ENCODE peak calls at places on chromosomes 13 and 19, in four cellular contexts. X is omental fat pad, M is osteocyte, V is brain microvascular endothelial cell. S is an unnamed sample.
A peak's percentile ranks its signal among the peaks of the same experiment; 100 is the strongest.

GRCh38 chr19:18650468-18651001 is 13.7 kb downstream of the KLHL26 start:
- DNase-seq in X (no peak), M (peak; percentile 87), V (peak; percentile 85), S (no peak)

GRCh38 chr19:38970664-38971532 is 4.6 kb downstream of the FBXO17 start:
- DNase-seq in X (no peak), M (no peak), V (no peak), S (no peak)

GRCh38 chr13:67223742-67224141 is 6.4 kb downstream of the PCDH9 start:
- DNase-seq in X (no peak), M (no peak), V (no peak), S (no peak)

GRCh38 chr13:50080158-50080855 is 65.1 kb downstream of the KCNRG start:
- DNase-seq in X (no peak), M (no peak), V (peak; percentile 42), S (peak; percentile 30)

GRCh38 chr19:32318884-32319520 is 26.4 kb upstream of the ZNF507 start:
- DNase-seq in X (no peak), M (peak; percentile 75), V (no peak), S (no peak)

GRCh38 chr13:47545206-47545605 is 455.9 kb downstream of the SUCLA2 start:
- DNase-seq in X (no peak), M (no peak), V (no peak), S (no peak)

GRCh38 chr19:38152461-38153379 is 71.3 kb downstream of the DPF1 start:
- DNase-seq in X (no peak), M (no peak), V (peak; percentile 30), S (no peak)

GRCh38 chr13:94232956-94233355 is 246.5 kb downstream of the DCT start:
- DNase-seq in X (no peak), M (no peak), V (no peak), S (no peak)

GRCh38 chr19:17021793-17022590 is 4.6 kb downstream of the CPAMD8 start:
- DNase-seq in X (no peak), M (no peak), V (no peak), S (no peak)

GRCh38 chr19:4098493-4098892 is 25.4 kb downstream of the MAP2K2 start:
- DNase-seq in X (no peak), M (no peak), V (no peak), S (no peak)

GRCh38 chr19:17075860-17076538 is 422 bp downstream of the MYO9B start:
- DNase-seq in X (no peak), M (no peak), V (peak; percentile 12), S (peak; percentile 56)

GRCh38 chr13:40591091-40591490 is 75.3 kb downstream of the FOXO1 start:
- DNase-seq in X (no peak), M (no peak), V (no peak), S (no peak)

GRCh38 chr19:38321646-38322323 is 2.1 kb downstream of the KCNK6 start:
- DNase-seq in X (peak; percentile 47), M (no peak), V (no peak), S (no peak)

GRCh38 chr19:5947435-5947834 is 30.5 kb downstream of the RANBP3 start:
- DNase-seq in X (no peak), M (no peak), V (peak; percentile 57), S (no peak)

GRCh38 chr19:33758541-33759013 is 38.1 kb upstream of the KCTD15 start:
- DNase-seq in X (no peak), M (no peak), V (no peak), S (no peak)

GRCh38 chr19:38793186-38793585 is 4.2 kb downstream of the LGALS7B start:
- DNase-seq in X (no peak), M (no peak), V (peak; percentile 24), S (no peak)

GRCh38 chr13:86409466-86410241 is 610.4 kb upstream of the SLITRK6 start:
- DNase-seq in X (no peak), M (no peak), V (no peak), S (no peak)

GRCh38 chr19:4780860-4781259 is 10.7 kb upstream of the FEM1A start:
- DNase-seq in X (no peak), M (no peak), V (no peak), S (no peak)

GRCh38 chr13:39777527-39778061 is 122.1 kb downstream of the COG6 start:
- DNase-seq in X (no peak), M (no peak), V (peak; percentile 88), S (no peak)

DNA sequence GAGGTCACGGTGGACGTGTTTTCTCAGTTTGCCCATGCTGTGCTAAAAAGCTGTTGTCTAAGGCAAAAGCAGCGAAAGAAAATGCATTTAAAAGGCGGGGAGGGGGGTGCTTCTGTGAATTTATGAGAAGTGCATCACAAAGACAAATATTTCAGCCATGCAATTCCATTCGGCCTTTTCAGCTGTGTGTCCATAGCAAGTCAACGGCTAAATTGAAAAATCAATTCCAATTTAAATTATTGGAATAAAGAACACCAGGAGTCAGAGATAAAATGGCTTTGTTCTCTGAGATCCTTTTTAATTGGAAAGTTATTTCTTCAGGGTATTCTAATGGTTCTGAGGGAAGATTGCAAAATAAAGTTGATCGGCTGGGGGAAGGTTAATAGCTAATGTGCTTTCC is 647.3 kb downstream of the DACH1 start:
- DNase-seq in X (no peak), M (no peak), V (no peak), S (no peak)
- TF ChIP-seq CTCF in X (no peak), M (no peak), V (no peak), S (no peak)

GRCh38 chr13:35557475-35557874 is 81.0 kb upstream of the MAB21L1 start:
- DNase-seq in X (no peak), M (no peak), V (no peak), S (no peak)
- TF ChIP-seq CTCF in X (no peak), M (no peak), V (no peak), S (no peak)

GRCh38 chr13:59641261-59641660 is 522.5 kb downstream of the DIAPH3 start:
- DNase-seq in X (no peak), M (no peak), V (no peak), S (no peak)
- TF ChIP-seq CTCF in X (no peak), M (peak; percentile 32), V (peak; percentile 13), S (no peak)

GRCh38 chr19:29872224-29872731 is 60.5 kb downstream of the CCNE1 start:
- DNase-seq in X (no peak), M (no peak), V (no peak), S (no peak)
- TF ChIP-seq CTCF in X (no peak), M (no peak), V (peak; percentile 38), S (no peak)

GRCh38 chr13:101554420-101555125 is 102.1 kb downstream of the ITGBL1 start:
- DNase-seq in X (no peak), M (no peak), V (peak; percentile 8), S (no peak)

GRCh38 chr13:101556676-101557121 is 104.2 kb downstream of the ITGBL1 start:
- DNase-seq in X (no peak), M (no peak), V (no peak), S (no peak)

GRCh38 chr13:101552286-101552685 is 99.8 kb downstream of the ITGBL1 start:
- DNase-seq in X (no peak), M (no peak), V (no peak), S (no peak)

GRCh38 chr13:101552797-101553196 is 100.3 kb downstream of the ITGBL1 start:
- DNase-seq in X (no peak), M (no peak), V (peak; percentile 66), S (no peak)
- TF ChIP-seq CTCF in X (no peak), M (no peak), V (no peak), S (no peak)

DNA sequence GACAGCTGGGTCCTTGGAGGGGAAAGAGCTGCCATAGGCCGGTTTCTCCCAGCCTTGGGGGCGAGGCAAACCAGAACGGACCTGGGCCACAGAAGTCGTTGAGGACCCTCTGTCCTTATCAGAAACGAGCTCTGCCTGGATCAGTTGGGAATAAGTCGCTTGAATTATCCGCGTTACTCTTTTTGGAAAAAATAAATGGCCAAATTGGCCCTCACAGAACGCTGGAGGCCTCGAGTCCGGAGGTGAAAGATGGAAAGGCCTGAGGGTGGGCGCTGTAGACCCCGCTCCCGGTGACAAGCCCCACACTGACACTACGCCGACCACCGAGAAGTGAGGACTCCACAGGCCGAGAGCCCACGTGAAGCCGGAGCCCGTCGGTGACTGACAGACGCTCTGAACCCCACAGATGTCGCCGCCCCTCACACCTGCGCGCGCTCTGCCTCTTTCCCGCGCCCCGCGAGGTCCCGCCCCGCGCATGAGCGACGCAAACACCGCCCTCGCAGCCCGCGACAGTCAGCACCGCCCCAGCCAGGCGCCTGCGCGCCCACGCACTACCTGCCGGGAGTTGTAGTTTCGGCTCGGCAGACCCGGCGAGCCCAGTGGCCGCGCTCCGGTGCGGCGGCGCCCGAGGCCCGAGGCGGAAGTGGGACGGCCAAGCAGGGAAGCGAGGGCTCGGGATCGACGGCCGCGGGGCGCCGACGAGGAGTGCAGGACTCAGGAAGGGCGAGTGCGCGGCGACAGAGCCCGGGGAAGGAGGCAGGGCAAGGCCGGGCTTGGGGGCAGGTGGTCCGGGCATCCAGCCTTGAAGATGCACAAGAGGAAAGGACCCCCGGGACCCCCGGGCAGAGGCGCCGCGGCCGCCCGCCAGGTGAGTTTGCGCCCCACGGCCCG is at the start of the genes BRME1 and CC2D1A:
- DNase-seq in X (peak; percentile 77), M (peak; percentile 95), V (peak; percentile 73), S (peak; percentile 91)
- TF ChIP-seq CTCF in X (no peak), M (no peak), V (no peak), S (no peak)

S was measured in natural killer cell.